ENCODE peak calls at places on chromosome 13, in nine cellular contexts. R is fibroblast of the aortic adventitia, Z is GM23338, O is thoracic aorta, G is iPS DF 6.9, B is A549, U is fibroblast of lung, I is AG04449, C is tibial artery. L is an unnamed sample.

GRCh38 chr13:23558675-23559536 is 11.3 kb upstream of the TNFRSF19 start:
- DNase-seq in R (peak), Z (peak), O (no peak), G (no peak), B (peak), U (peak), I (peak), C (no peak), L (peak)

GRCh38 chr13:98083507-98083906 is 59.4 kb upstream of the FARP1 start:
- DNase-seq in R (peak), Z (no peak), O (no peak), G (no peak), B (no peak), U (peak), I (peak), C (no peak), L (no peak)

GRCh38 chr13:54234607-54235006 is 1206.0 kb downstream of the OLFM4 start:
- DNase-seq in R (no peak), Z (no peak), O (no peak), G (no peak), B (no peak), U (no peak), I (no peak), C (no peak), L (no peak)

GRCh38 chr13:29704648-29705047 is 109.2 kb upstream of the SLC7A1 start:
- DNase-seq in R (no peak), Z (no peak), O (no peak), G (no peak), B (no peak), U (no peak), I (no peak), C (no peak), L (no peak)

GRCh38 chr13:109783815-109784589 is 2.4 kb downstream of the IRS2 start:
- DNase-seq in R (no peak), Z (peak), O (no peak), G (no peak), B (no peak), U (no peak), I (no peak), C (no peak), L (peak)

GRCh38 chr13:23570931-23571330 is 719 bp downstream of the TNFRSF19 start:
- DNase-seq in R (no peak), Z (no peak), O (no peak), G (no peak), B (no peak), U (peak), I (no peak), C (no peak), L (no peak)

GRCh38 chr13:111513766-111514611 is 193.5 kb downstream of the TEX29 start:
- DNase-seq in R (no peak), Z (no peak), O (no peak), G (no peak), B (no peak), U (no peak), I (no peak), C (no peak), L (no peak)

GRCh38 chr13:114096031-114096485 is 36.4 kb downstream of the RASA3 start:
- DNase-seq in R (no peak), Z (no peak), O (no peak), G (no peak), B (no peak), U (no peak), I (no peak), C (peak), L (no peak)

GRCh38 chr13:63367522-63368198 is 1952.0 kb upstream of the PCDH20 start:
- DNase-seq in R (no peak), Z (no peak), O (no peak), G (no peak), B (no peak), U (no peak), I (no peak), C (no peak), L (no peak)

GRCh38 chr13:64928704-64929499 is 2301.2 kb downstream of the PCDH9 start:
- DNase-seq in R (peak), Z (no peak), O (no peak), G (no peak), B (peak), U (peak), I (peak), C (no peak), L (no peak)

GRCh38 chr13:87975035-87975434 is 303.9 kb downstream of the SLITRK5 start:
- DNase-seq in R (no peak), Z (no peak), O (no peak), G (no peak), B (no peak), U (peak), I (no peak), C (no peak), L (no peak)

GRCh38 chr13:46575843-46576242 is 22.9 kb downstream of the LRCH1 start:
- DNase-seq in R (peak), Z (no peak), O (no peak), G (no peak), B (peak), U (peak), I (peak), C (no peak), L (no peak)

GRCh38 chr13:50531917-50532899 is 311.3 kb downstream of the DLEU7 start:
- DNase-seq in R (peak), Z (no peak), O (no peak), G (no peak), B (peak), U (peak), I (no peak), C (no peak), L (no peak)

GRCh38 chr13:50526771-50527567 is 316.5 kb downstream of the DLEU7 start:
- DNase-seq in R (no peak), Z (no peak), O (no peak), G (no peak), B (no peak), U (no peak), I (no peak), C (peak), L (no peak)

GRCh38 chr13:50527612-50528509 is 315.6 kb downstream of the DLEU7 start:
- DNase-seq in R (no peak), Z (no peak), O (no peak), G (no peak), B (peak), U (no peak), I (no peak), C (no peak), L (peak)

GRCh38 chr13:50524540-50524939 is 319.0 kb downstream of the DLEU7 start:
- DNase-seq in R (no peak), Z (no peak), O (no peak), G (no peak), B (no peak), U (no peak), I (no peak), C (no peak), L (no peak)

DNA sequence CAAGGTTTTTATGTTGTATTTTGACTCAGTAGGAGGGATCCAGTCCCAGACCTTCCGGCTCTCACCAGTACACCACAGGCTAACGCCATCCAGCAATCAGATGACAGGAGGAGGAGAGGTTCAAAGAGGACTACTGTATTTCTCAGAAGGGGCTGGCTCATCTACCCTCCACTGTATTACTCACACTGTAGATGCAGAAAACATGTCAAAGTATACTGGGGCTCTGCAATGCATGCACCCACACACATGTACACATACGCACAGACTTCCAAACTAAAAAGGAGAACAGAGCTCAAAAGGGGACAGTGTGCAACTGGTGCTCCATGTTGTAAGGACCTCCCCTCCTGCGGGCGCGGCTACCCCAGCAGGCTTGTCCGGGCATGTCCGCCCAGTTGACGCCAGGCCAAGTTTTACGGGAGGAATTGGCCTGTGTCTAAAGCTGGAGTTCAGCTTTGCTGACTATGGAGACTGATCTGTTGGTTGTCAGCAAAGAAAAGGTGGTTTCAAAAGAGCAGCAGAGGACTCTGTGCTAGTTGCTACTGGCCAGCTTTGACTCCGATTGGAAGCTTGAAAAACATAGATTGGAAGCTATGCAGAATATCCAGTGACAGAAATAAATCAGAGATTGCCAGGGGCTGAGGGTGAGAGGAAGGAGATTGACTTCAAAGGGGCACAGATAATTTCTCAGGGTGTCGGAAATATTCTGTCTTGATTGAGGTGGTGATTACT is 314.2 kb downstream of the DLEU7 start:
- DNase-seq in R (peak), Z (no peak), O (peak), G (no peak), B (peak), U (peak), I (peak), C (peak), L (peak)
- H3K4me3 ChIP-seq in R (peak), Z (no peak), O (peak), G (no peak), B (no peak), U (peak), I (no peak), C (peak), L (peak)

DNA sequence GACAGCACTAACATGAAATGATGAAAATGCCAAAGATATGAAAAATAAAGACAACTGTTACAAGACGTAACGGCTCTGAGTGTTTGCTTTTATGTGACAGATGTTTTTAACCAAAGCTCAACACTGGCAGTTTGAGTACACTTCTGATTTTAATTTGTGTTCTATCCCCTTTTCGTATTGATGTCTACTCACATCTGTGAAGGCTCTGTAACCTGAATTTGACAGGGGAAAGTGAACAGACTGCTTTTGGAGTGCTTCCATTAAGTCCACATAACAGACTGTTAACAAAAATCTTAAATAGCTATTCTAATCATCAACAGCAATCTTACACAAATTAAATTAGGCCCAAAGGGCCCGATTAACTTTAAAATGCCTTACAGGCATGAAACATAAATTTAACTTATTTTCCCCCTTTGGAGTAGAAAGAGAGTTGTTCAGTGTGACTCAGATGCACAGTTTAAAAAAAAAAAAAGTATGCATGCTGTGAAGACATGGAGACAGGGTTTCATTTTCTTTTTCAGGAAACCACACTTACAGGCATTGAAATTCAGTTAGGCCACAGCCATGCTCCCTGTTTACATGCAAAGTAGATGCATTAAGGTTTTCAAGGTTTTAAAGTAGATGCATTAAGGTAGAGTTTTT is 16.3 kb upstream of the RNASEH2B start:
- DNase-seq in R (peak), Z (peak), O (no peak), G (no peak), B (no peak), U (peak), I (no peak), C (no peak), L (no peak)
- H3K4me3 ChIP-seq in R (no peak), Z (peak), O (peak), G (no peak), B (no peak), U (peak), I (no peak), C (no peak), L (no peak)

GRCh38 chr13:77475345-77476084 is 60.0 kb upstream of the SCEL start:
- DNase-seq in R (no peak), Z (no peak), O (no peak), G (no peak), B (no peak), U (no peak), I (no peak), C (no peak), L (peak)

GRCh38 chr13:77476456-77476855 is 59.0 kb upstream of the SCEL start:
- DNase-seq in R (no peak), Z (no peak), O (no peak), G (no peak), B (no peak), U (no peak), I (no peak), C (no peak), L (no peak)

GRCh38 chr13:77478645-77478997 is 56.9 kb upstream of the SCEL start:
- DNase-seq in R (no peak), Z (no peak), O (no peak), G (no peak), B (no peak), U (no peak), I (no peak), C (no peak), L (no peak)

GRCh38 chr13:77479326-77479725 is 56.2 kb upstream of the SCEL start:
- DNase-seq in R (no peak), Z (no peak), O (no peak), G (no peak), B (no peak), U (no peak), I (no peak), C (no peak), L (no peak)

DNA sequence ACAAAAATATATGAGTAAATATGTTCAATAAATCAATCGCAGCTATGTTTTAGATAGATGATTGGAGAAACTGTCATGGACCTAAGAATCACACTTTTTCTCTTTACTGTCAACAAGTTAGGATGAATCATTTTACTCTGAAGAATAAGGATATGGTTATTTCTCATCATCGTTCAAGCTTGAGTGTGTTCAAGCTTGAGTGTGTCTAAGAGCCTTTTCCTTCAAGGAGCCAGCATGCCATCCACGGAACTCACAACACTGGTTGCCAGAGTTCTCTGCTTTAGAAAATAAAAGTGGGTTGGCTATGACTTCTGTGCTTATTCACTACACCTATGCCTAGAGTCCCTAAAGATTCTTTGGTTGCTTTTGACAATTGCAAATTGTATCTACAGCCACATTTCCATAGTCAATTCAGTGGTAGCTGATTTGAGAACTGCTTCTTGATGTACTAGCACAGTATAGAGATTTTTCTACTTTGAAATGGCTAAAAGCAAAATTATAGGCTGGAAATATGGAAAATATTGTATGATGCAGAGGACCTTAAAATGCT is 58.1 kb upstream of the SCEL start:
- DNase-seq in R (no peak), Z (no peak), O (no peak), G (no peak), B (no peak), U (no peak), I (no peak), C (no peak), L (no peak)
- H3K4me3 ChIP-seq in R (no peak), Z (no peak), O (peak), G (no peak), B (no peak), U (no peak), I (no peak), C (no peak), L (no peak)

GRCh38 chr13:106710267-106710666 is 142.3 kb upstream of the ARGLU1 start:
- DNase-seq in R (no peak), Z (no peak), O (no peak), G (no peak), B (no peak), U (peak), I (no peak), C (no peak), L (no peak)
- H3K4me3 ChIP-seq in R (no peak), Z (no peak), O (peak), G (no peak), B (no peak), U (peak), I (no peak), C (no peak), L (peak)

DNA sequence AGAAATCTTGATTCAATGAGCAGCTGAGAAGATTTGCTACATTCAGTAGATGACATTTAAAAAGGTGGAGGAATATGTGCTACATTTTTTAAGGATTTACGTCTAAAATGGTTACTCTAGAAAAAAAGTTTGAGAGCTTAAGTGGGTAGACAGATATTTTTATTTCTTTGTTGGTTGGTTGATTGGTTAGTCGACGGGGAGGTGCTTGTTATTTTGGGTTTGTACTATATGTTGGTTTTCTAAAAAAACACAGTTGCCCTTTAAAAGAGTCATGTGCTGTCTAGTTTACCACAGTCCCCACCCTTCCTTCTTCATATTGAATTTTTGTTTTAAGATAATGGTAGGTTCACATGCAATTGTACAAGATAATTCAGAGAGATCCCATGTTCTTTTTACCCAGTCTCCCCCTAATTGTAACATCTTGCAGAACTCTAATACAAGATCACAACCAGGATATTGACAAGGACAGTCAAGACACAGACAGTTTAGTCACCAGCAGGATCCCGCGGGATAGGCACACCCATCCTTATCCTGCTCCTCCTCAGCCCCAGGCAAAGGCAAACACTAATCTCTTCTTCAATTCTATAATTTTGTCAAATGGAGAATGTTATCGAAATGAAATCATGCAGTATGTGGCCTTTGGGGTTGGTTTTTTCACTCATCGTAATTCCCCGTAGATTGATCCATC is 171.4 kb downstream of the FOXO1 start:
- DNase-seq in R (no peak), Z (no peak), O (no peak), G (no peak), B (no peak), U (no peak), I (no peak), C (no peak), L (no peak)
- H3K4me3 ChIP-seq in R (no peak), Z (no peak), O (no peak), G (no peak), B (peak), U (no peak), I (no peak), C (no peak), L (no peak)

GRCh38 chr13:77696863-77697207 is 652 bp upstream of the SLAIN1 start:
- DNase-seq in R (no peak), Z (no peak), O (no peak), G (no peak), B (no peak), U (no peak), I (no peak), C (no peak), L (no peak)
- H3K4me3 ChIP-seq in R (no peak), Z (peak), O (peak), G (peak), B (peak), U (peak), I (no peak), C (peak), L (peak)

GRCh38 chr13:44919103-44919804 is 70.0 kb downstream of the NUFIP1 start:
- DNase-seq in R (no peak), Z (no peak), O (no peak), G (no peak), B (no peak), U (no peak), I (no peak), C (no peak), L (no peak)
- H3K4me3 ChIP-seq in R (peak), Z (peak), O (peak), G (no peak), B (peak), U (peak), I (peak), C (peak), L (peak)

L was measured in right cardiac atrium.